ENCODE peak calls at places on chromosomes 5 and 9, in four cellular contexts. S is fibroblast of lung, C is memory B cell, Y is KG1. V is an unnamed sample.

GRCh38 chr9:13615660-13616615 is 336.4 kb upstream of the MPDZ start:
- DNase-seq in Y (no peak), C (no peak), S (no peak), V (no peak)

GRCh38 chr9:32550046-32550608 is 2.0 kb upstream of the SMIM27 start:
- DNase-seq in S (peak), Y (no peak), C (no peak), V (peak)

GRCh38 chr5:10486511-10487344 is 45.0 kb downstream of the ROPN1L start:
- DNase-seq in S (no peak), Y (no peak), C (no peak), V (no peak)

GRCh38 chr9:18499987-18500386 is 26.0 kb downstream of the ADAMTSL1 start:
- DNase-seq in Y (no peak), C (no peak), S (peak), V (peak)

GRCh38 chr9:83957029-83957513 is 22.9 kb downstream of the HNRNPK start:
- DNase-seq in C (no peak), S (no peak), Y (no peak), V (no peak)

GRCh38 chr9:120894404-120895226 is 17.6 kb upstream of the PHF19 start:
- DNase-seq in C (no peak), Y (no peak), S (peak), V (no peak)

GRCh38 chr9:96382839-96383164 is 709 bp downstream of the SLC35D2 start:
- DNase-seq in S (no peak), Y (no peak), C (no peak), V (no peak)

GRCh38 chr9:117616436-117616835 is 87.8 kb upstream of the TLR4 start:
- DNase-seq in C (no peak), Y (no peak), S (no peak), V (no peak)

GRCh38 chr5:66958984-66959641 is 237.5 kb downstream of the CD180 start:
- DNase-seq in S (peak), Y (no peak), C (no peak), V (peak)

GRCh38 chr9:133560311-133560710 is 25.8 kb downstream of the ADAMTSL2 start:
- DNase-seq in C (no peak), Y (no peak), S (peak), V (no peak)

GRCh38 chr9:138073808-138074207 is 196.2 kb downstream of the CACNA1B start:
- DNase-seq in S (no peak), Y (no peak), C (no peak), V (no peak)

GRCh38 chr5:53871050-53871449 is 310.6 kb downstream of the NDUFS4 start:
- DNase-seq in Y (no peak), C (no peak), S (no peak), V (no peak)

GRCh38 chr5:59769041-59769360 is 124.5 kb downstream of the PDE4D start:
- DNase-seq in Y (no peak), C (no peak), S (no peak), V (no peak)

GRCh38 chr5:1519631-1520141 is 4.1 kb downstream of the LPCAT1 start:
- DNase-seq in C (no peak), Y (no peak), S (no peak), V (no peak)

GRCh38 chr9:129080312-129080607 is 651 bp upstream of the DOLPP1 start:
- DNase-seq in S (no peak), Y (no peak), C (no peak), V (no peak)

GRCh38 chr5:163915481-163915961 is 410.1 kb downstream of the MAT2B start:
- DNase-seq in C (peak), Y (no peak), S (peak), V (no peak)

GRCh38 chr5:57986746-57987145 is 473.1 kb downstream of the PLK2 start:
- DNase-seq in Y (no peak), C (no peak), S (peak), V (peak)

GRCh38 chr9:129746092-129746760 is 6.6 kb downstream of the PTGES start:
- DNase-seq in S (peak), Y (no peak), C (no peak), V (peak)

GRCh38 chr9:32251539-32251938 is 132.9 kb upstream of the ACO1 start:
- DNase-seq in Y (peak), S (peak), C (no peak), V (peak)

GRCh38 chr5:52521236-52521635 is 266.5 kb upstream of the ITGA1 start:
- DNase-seq in S (no peak), C (no peak), Y (no peak), V (no peak)

GRCh38 chr9:214488-215448 is at the start of gene DOCK8:
- DNase-seq in S (peak), C (peak), Y (peak), V (no peak)

GRCh38 chr9:100088202-100088601 is 10.6 kb downstream of the ERP44 start:
- DNase-seq in C (no peak), Y (no peak), S (no peak), V (no peak)

GRCh38 chr5:61270510-61271165 is 61.4 kb upstream of the ZSWIM6 start:
- DNase-seq in C (no peak), Y (no peak), S (no peak), V (no peak)

GRCh38 chr5:14595877-14596276 is 14.3 kb downstream of the OTULINL start:
- DNase-seq in S (no peak), C (no peak), Y (no peak), V (no peak)